ENCODE peak calls at places on chromosomes 16 and 17, in four cellular contexts. N is fibroblast of the aortic adventitia, W is GM12865, J is cardiac muscle cell. O is an unnamed sample.

GRCh38 chr16:22684282-22685161 is 129.4 kb upstream of the HS3ST2 start:
- DNase-seq in N (peak), W (peak), J (no peak), O (peak)

GRCh38 chr16:48383204-48383876 is 1.9 kb downstream of the SIAH1 start:
- DNase-seq in N (peak), W (no peak), J (no peak), O (peak)

GRCh38 chr17:65364408-65364807 is 197.0 kb downstream of the AXIN2 start:
- DNase-seq in N (no peak), W (no peak), J (no peak), O (no peak)

GRCh38 chr17:57572600-57572999 is 172.5 kb downstream of the CCDC182 start:
- DNase-seq in N (no peak), W (no peak), J (no peak), O (no peak)

GRCh38 chr17:32396343-32396742 is 46.4 kb downstream of the ZNF207 start:
- DNase-seq in N (no peak), W (no peak), J (no peak), O (no peak)

GRCh38 chr17:51045616-51046526 is 74.8 kb downstream of the SPAG9 start:
- DNase-seq in N (no peak), W (no peak), J (no peak), O (peak)

GRCh38 chr17:28142355-28142754 is 99.9 kb downstream of the NLK start:
- DNase-seq in N (no peak), W (no peak), J (no peak), O (no peak)

GRCh38 chr16:49575352-49576172 is 202.0 kb downstream of the C16orf78 start:
- DNase-seq in N (no peak), W (peak), J (peak), O (no peak)

GRCh38 chr17:64146418-64147109 is 16.6 kb upstream of the ERN1 start:
- DNase-seq in N (peak), W (peak), J (peak), O (peak)

GRCh38 chr17:29619251-29619650 is 3.5 kb downstream of the CORO6 start:
- DNase-seq in N (peak), W (no peak), J (peak), O (peak)

GRCh38 chr17:8949061-8949622 is 16.4 kb downstream of the PIK3R5 start:
- DNase-seq in N (no peak), W (peak), J (no peak), O (no peak)

GRCh38 chr17:19460695-19461094 is 49.7 kb downstream of the RNF112 start:
- DNase-seq in N (peak), W (no peak), J (no peak), O (peak)

GRCh38 chr17:19461681-19462080 is 50.6 kb downstream of the RNF112 start:
- DNase-seq in N (no peak), W (no peak), J (no peak), O (no peak)

GRCh38 chr17:19461139-19461538 is 50.1 kb downstream of the RNF112 start:
- DNase-seq in N (no peak), W (no peak), J (no peak), O (no peak)

DNA sequence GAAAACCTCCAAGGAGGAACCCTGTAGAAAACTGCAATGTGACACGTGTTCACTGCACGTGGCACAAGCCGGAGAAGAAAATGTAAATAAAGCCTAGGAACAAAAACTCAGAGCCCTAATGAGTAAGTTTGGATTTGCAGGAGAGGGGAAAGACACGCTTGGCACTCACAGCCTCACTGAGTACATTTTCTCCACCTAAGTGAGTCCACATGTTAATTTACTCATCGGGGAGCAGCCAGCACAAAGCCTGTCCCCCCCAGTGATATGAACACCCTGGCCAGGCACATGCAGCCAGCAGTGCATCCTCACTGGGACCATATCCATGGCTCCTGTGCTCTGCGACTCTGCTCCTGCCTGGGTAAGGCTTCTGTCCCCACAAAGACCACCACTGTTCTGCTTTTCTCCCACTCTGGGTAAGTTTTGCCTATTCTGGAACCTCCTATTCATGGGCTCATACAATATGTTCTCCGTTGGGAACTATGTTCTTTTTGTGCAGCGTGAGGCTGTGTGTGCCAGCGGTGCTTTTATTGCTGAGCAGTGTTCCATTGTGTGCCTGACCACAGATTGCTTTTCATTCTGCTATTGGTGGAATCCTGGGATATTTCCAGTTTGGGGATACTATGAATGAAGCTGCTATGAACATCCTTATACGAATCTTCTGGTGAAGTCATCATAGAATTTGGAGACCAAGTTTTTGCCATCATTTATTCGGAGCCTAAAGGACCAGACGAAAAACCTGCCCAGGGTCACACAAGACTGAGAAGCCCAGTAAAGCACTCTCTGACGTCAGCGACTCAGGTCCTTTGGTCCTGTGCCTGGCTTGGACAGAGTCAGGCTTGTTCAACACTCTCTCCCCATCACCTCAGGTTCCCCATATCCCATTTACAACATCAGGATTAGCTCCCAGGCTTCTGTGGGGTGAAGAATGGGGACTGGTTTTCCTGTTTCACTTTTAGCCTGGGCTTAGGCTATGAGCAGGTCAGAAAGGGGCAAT is 53.3 kb downstream of the RNF112 start:
- DNase-seq in N (peak), W (no peak), J (no peak), O (peak)
- H3K4me3 ChIP-seq in N (no peak), W (no peak), J (no peak), O (no peak)

GRCh38 chr16:66587881-66588600 is 8.8 kb downstream of the CMTM2 start:
- DNase-seq in N (no peak), W (no peak), J (no peak), O (no peak)

GRCh38 chr16:66591018-66591417 is 11.8 kb downstream of the CMTM2 start:
- DNase-seq in N (no peak), W (no peak), J (no peak), O (no peak)

GRCh38 chr16:66592241-66592640 is 12.3 kb upstream of the CMTM3 start:
- DNase-seq in N (no peak), W (no peak), J (no peak), O (no peak)

GRCh38 chr16:66590322-66590721 is 11.1 kb downstream of the CMTM2 start:
- DNase-seq in N (no peak), W (peak), J (no peak), O (no peak)

DNA sequence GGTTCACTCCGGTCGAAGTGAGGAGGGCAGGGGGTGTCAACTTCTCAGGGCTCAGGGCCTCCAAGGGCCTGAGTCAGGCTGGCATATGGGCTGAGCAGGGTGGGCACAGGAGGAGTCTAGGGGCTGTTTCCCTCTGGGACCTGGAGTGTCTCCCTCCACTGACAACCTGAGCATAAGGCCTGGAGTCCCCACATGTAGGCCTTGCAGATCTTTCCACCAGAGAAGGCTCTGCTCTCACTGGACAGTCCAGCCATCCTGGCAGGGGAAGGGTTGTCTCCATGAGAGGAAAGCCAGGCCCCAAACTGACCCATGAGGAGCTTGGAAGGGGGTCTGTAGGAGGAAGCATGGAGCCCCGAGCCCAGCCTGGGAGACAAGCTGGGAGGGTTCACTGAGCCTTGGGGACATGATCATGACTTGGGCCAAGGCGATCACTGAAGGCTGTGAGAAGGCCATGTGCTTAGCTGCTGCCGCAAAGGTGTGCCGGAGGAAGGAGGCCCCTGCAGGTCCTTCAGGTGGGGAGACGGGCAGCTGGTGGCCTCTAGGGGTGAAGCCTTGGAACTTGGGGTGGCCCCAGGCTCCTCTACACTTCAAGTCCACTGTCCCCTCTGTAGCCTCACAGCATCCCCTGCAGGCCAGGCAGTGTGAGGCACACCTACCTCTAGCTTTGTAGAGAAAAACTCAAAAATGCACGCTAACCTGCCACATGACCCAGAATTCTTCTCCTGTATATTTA is 9.9 kb downstream of the CMTM2 start:
- DNase-seq in N (peak), W (peak), J (no peak), O (peak)
- TF ChIP-seq CTCF in N (peak), W (peak), J (peak), O (peak)

DNA sequence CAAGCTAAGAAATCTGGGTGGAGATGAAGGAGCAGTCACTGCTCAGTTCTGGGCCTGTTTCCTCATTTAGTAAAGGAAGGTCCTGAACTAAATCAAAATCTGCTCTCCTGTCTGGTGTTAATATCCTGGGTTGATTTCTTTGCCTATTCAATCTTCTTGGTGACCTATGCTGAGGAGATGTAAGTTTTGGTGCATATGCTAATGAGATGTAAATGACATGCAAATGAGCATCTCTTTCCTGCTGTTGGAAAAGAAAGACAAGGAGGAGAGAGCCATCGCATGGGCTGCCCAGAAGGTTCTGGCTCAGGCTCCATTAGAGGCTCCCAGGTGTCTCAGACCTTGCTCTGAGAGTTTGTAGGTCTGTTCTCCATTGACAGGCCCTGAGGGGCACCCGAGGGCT is 3.3 kb downstream of the ABI3 start:
- DNase-seq in N (no peak), W (no peak), J (no peak), O (no peak)
- H3K4me3 ChIP-seq in N (no peak), W (peak), J (no peak), O (no peak)

GRCh38 chr17:1606352-1606985 is 22.2 kb downstream of the SLC43A2 start:
- DNase-seq in N (no peak), W (peak), J (no peak), O (no peak)
- TF ChIP-seq CTCF in N (no peak), W (no peak), J (no peak), O (no peak)

GRCh38 chr16:4892356-4893102 is 44.4 kb downstream of the PPL start:
- DNase-seq in N (peak), W (no peak), J (no peak), O (peak)
- H3K4me3 ChIP-seq in N (no peak), W (no peak), J (no peak), O (no peak)

O was measured in fibroblast of mammary gland.